ENCODE peak calls at places on chromosomes 13 and 19, in six cellular contexts. G is WTC11, P is breast epithelium, S is IMR-90, T is GM12865, R is heart right ventricle. Z is an unnamed sample.

GRCh38 chr19:45577111-45577905 is 7.3 kb downstream of the OPA3 start:
- DNase-seq in T (peak), S (peak), P (peak), G (no peak), R (no peak), Z (no peak)

GRCh38 chr19:55519461-55520311 is 17.2 kb downstream of the SBK2 start:
- DNase-seq in P (no peak), G (no peak), S (peak), R (no peak), T (no peak), Z (no peak)

GRCh38 chr13:30004204-30004603 is 153.8 kb upstream of the UBL3 start:
- DNase-seq in S (peak), R (no peak), T (no peak), G (no peak), P (no peak), Z (no peak)

GRCh38 chr13:31209819-31210209 is 10.0 kb downstream of the B3GLCT start:
- DNase-seq in T (no peak), R (no peak), G (no peak), S (no peak), P (no peak), Z (peak)

GRCh38 chr19:55300821-55301458 is 17.1 kb downstream of the BRSK1 start:
- DNase-seq in R (no peak), T (no peak), G (no peak), P (no peak), S (no peak), Z (no peak)

GRCh38 chr13:97254809-97255208 is 32.7 kb downstream of the MBNL2 start:
- DNase-seq in T (no peak), S (peak), G (no peak), R (no peak), P (no peak), Z (no peak)

GRCh38 chr13:106851251-106851650 is 283.3 kb upstream of the ARGLU1 start:
- DNase-seq in R (no peak), G (no peak), P (no peak), T (no peak), S (peak), Z (no peak)

GRCh38 chr13:112455476-112456059 is 79.4 kb downstream of the SPACA7 start:
- DNase-seq in G (no peak), T (no peak), S (no peak), R (no peak), P (no peak), Z (no peak)

GRCh38 chr13:99996177-99996705 is 14.7 kb downstream of the ZIC2 start:
- DNase-seq in T (no peak), R (no peak), P (no peak), S (no peak), G (no peak), Z (no peak)

GRCh38 chr13:98508280-98509074 is 68.4 kb downstream of the STK24 start:
- DNase-seq in T (peak), R (no peak), S (peak), G (no peak), P (no peak), Z (no peak)

GRCh38 chr13:32205426-32206096 is 109.6 kb downstream of the ZAR1L start:
- DNase-seq in R (no peak), T (no peak), P (no peak), S (peak), G (no peak), Z (no peak)

GRCh38 chr19:36514012-36514612 is 14.0 kb downstream of the ZNF260 start:
- DNase-seq in R (no peak), S (no peak), G (no peak), T (no peak), P (no peak), Z (no peak)

GRCh38 chr19:56987184-56987583 is 132.6 kb upstream of the USP29 start:
- DNase-seq in G (no peak), P (no peak), R (no peak), S (no peak), T (no peak), Z (no peak)

GRCh38 chr19:32200312-32201038 is 144.9 kb upstream of the ZNF507 start:
- DNase-seq in T (no peak), P (no peak), S (no peak), R (peak), G (no peak), Z (no peak)

GRCh38 chr19:7605490-7606222 is 10.0 kb downstream of the CAMSAP3 start:
- DNase-seq in T (peak), G (peak), P (no peak), R (no peak), S (no peak), Z (no peak)

GRCh38 chr13:59112375-59112774 is 1051.4 kb downstream of the DIAPH3 start:
- DNase-seq in P (no peak), S (peak), R (peak), T (no peak), G (no peak), Z (no peak)

GRCh38 chr19:27752530-27753184 is 1460.3 kb downstream of the UQCRFS1 start:
- DNase-seq in P (no peak), G (no peak), T (no peak), R (no peak), S (no peak), Z (no peak)

GRCh38 chr19:4695224-4695731 is 25.1 kb upstream of the MYDGF start:
- DNase-seq in P (peak), G (no peak), T (no peak), S (no peak), R (no peak), Z (peak)

GRCh38 chr19:29881386-29881785 is 60.7 kb upstream of the URI1 start:
- DNase-seq in G (no peak), S (peak), T (no peak), R (no peak), P (no peak), Z (no peak)

DNA sequence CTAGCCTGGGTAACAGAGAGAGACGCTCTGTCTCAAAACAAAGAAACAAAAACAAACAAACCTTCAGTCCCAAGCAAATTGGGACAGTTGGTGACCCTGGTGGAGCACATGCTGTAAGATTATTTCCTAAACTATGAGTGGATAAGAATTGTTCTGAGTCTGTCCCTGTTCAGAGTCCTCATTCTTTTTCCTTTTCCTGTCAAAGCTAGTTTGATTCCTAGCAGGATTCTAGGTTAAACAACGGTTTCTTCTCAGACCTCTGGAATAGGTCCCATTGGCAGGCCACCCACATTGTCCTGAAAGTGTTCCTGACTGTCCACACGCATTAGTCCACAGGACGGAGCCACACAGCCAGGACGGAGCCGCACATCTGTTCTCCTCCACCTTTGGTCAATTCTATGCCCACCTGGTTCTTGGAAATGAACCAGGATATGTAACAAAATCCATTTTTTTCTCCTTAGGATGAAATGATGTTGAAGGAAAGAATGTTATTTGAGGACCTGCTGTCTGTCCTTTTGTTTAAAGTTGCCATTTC is 46.2 kb downstream of the ANKRD10 start:
- DNase-seq in P (no peak), T (no peak), S (no peak), R (no peak), G (no peak), Z (peak)
- TF ChIP-seq CTCF in P (no peak), T (no peak), S (no peak), R (peak), G (no peak), Z (no peak)

GRCh38 chr19:674282-675151 is 1.7 kb upstream of the FSTL3 start:
- DNase-seq in P (no peak), R (no peak), G (no peak), S (no peak), T (peak), Z (peak)

GRCh38 chr19:676007-676342 is 217 bp upstream of the FSTL3 start:
- DNase-seq in P (no peak), G (no peak), T (no peak), R (no peak), S (no peak), Z (no peak)

GRCh38 chr19:676343-677105 is at the start of gene FSTL3:
- DNase-seq in P (no peak), T (no peak), G (no peak), S (no peak), R (no peak), Z (peak)

GRCh38 chr19:664913-665443 is 2.0 kb upstream of the RNF126 start:
- DNase-seq in G (peak), S (peak), R (peak), T (peak), P (no peak), Z (peak)

GRCh38 chr19:670609-671075 is 5.5 kb upstream of the FSTL3 start:
- DNase-seq in P (no peak), G (peak), R (no peak), S (no peak), T (no peak), Z (no peak)
- TF ChIP-seq CTCF in P (no peak), G (peak), R (no peak), S (no peak), T (peak), Z (no peak)

GRCh38 chr19:15812059-15812722 is 3.3 kb downstream of the OR10H1 start:
- DNase-seq in P (no peak), T (peak), G (no peak), R (no peak), S (no peak), Z (no peak)
- TF ChIP-seq CTCF in P (peak), T (peak), G (no peak), R (no peak), S (no peak), Z (no peak)

GRCh38 chr19:19528721-19529490 is at the start of gene YJEFN3:
- DNase-seq in S (peak), G (peak), P (no peak), T (no peak), R (no peak), Z (no peak)

GRCh38 chr19:19529783-19530422 is 1.2 kb downstream of the YJEFN3 start:
- DNase-seq in S (no peak), T (no peak), G (no peak), R (no peak), P (no peak), Z (no peak)

GRCh38 chr19:19531951-19532805 is 3.5 kb downstream of the YJEFN3 start:
- DNase-seq in P (peak), T (peak), G (peak), S (peak), R (peak), Z (peak)

GRCh38 chr19:19530889-19531288 is 2.2 kb downstream of the YJEFN3 start:
- DNase-seq in R (no peak), G (no peak), P (no peak), T (no peak), S (no peak), Z (no peak)

DNA sequence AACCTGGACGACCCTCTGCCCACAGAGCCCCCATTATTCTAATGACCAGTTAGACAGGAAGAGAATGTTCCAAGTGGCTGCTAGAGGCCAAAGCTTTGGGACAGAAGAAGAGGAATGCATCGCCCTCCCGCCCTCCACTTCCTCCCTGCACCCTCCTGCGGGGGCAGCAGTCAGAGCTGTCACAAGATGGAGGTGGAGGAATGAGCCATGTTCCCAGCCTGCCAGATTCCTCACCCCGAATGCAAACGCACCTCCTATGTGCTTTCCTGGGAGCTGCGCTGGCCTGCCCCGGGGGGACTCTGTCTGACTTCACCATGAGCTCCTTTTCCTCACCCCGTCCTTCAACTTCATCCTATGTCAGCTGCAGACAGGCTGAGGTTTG is 1.7 kb downstream of the YJEFN3 start:
- DNase-seq in R (no peak), S (peak), T (no peak), P (no peak), G (no peak), Z (no peak)
- TF ChIP-seq CTCF in R (no peak), S (no peak), T (no peak), P (no peak), G (no peak), Z (no peak)

GRCh38 chr19:50509366-50509765 is 1.6 kb downstream of the JOSD2 start:
- DNase-seq in T (no peak), S (no peak), P (no peak), G (no peak), R (no peak), Z (no peak)

GRCh38 chr19:50506700-50507099 is 4.3 kb downstream of the JOSD2 start:
- DNase-seq in T (no peak), G (no peak), S (no peak), P (no peak), R (no peak), Z (no peak)

GRCh38 chr19:50508850-50509190 is 2.2 kb downstream of the JOSD2 start:
- DNase-seq in T (no peak), G (no peak), S (no peak), P (no peak), R (no peak), Z (no peak)

GRCh38 chr19:50507376-50507775 is 3.6 kb downstream of the JOSD2 start:
- DNase-seq in G (no peak), S (no peak), T (no peak), P (no peak), R (no peak), Z (no peak)

DNA sequence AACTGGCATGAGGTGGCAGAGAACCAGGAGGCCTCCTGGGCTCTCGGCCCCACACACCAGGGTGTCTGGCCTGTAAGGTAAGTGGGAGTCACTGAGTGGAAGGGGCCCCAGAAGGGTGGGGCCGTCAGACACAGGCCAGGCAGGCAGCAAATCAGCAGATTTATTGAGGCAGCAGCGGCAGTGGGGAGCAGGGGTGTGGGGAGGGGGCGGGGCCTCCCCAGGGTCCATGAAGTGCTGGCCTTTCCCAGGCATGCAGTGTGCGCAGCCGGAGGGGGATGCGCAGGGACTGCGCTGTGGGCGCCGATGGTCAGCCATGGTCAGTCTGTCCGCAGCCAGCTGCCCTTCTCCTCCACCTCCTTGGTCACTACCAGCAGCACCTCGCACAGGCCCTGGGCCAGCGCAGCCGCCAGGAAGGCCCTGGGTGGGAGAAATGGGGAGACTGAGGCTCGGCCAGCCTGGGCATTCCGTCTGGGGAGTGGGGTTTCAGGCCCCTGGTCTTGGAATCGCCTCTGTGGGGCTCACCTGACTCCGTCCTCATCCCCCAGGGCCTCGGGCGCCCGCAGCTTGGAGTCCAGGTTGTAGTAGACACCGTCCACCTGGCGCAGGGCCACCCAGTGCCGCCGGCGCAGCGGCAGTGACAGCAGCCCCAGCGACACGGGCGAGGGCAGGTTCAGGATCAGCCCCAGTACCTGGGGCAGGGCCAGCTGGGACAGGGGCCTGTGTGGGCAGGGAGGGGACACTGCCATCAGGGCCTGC is 5.0 kb downstream of the JOSD2 start:
- DNase-seq in G (no peak), T (no peak), R (no peak), P (no peak), S (no peak), Z (no peak)
- TF ChIP-seq CTCF in G (no peak), T (no peak), R (no peak), P (no peak), S (no peak), Z (no peak)

GRCh38 chr19:12782424-12783225 is 7.3 kb upstream of the HOOK2 start:
- DNase-seq in P (peak), S (peak), R (peak), G (peak), T (peak), Z (peak)
- TF ChIP-seq CTCF in P (no peak), S (peak), R (peak), G (no peak), T (peak), Z (peak)

GRCh38 chr13:37869756-37870488 is at the start of gene TRPC4:
- DNase-seq in P (no peak), R (peak), G (peak), T (no peak), S (peak), Z (peak)
- TF ChIP-seq CTCF in P (no peak), R (peak), G (peak), T (peak), S (peak), Z (peak)

GRCh38 chr19:39208175-39208795 is 4.2 kb upstream of the SYCN start:
- DNase-seq in R (no peak), S (no peak), G (no peak), T (no peak), P (no peak), Z (no peak)

GRCh38 chr19:39211731-39212376 is 7.8 kb upstream of the SYCN start:
- DNase-seq in S (no peak), P (no peak), R (no peak), G (no peak), T (no peak), Z (no peak)

GRCh38 chr19:39209196-39209595 is 5.1 kb upstream of the SYCN start:
- DNase-seq in P (no peak), G (no peak), T (no peak), S (no peak), R (no peak), Z (no peak)

GRCh38 chr19:39217094-39217493 is 13.0 kb upstream of the SYCN start:
- DNase-seq in G (no peak), S (no peak), T (no peak), R (no peak), P (no peak), Z (no peak)

DNA sequence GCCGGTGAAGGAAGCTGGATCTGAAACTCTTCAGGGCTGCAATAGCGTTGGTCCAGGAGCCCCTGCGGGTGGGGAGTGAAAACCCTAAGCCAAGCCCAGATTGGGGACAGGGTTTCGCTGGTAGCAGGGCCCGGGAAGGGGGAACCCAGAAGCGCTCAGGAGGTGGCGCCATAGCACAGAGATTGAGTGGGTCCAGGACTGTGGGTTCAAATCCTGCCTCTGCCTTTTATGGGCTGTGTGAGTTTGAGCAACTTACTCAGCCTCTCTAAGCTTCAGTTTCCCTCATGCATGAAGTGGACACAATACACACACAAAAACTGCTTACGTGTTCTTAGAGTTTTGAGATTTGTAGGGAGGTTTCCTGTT is 8.3 kb upstream of the SYCN start:
- DNase-seq in R (no peak), P (no peak), G (peak), T (peak), S (no peak), Z (no peak)
- TF ChIP-seq CTCF in R (no peak), P (no peak), G (peak), T (peak), S (peak), Z (no peak)